ENCODE peak calls at places on chromosome 21, in nine cellular contexts. One of them, this sample, is unnamed.

GRCh38 chr21:35528109-35529042 is 479.3 kb upstream of the RUNX1 start:
- DNase-seq in cardiac fibroblast: peak
- DNase-seq in tibial nerve: peak
- DNase-seq in heart right ventricle: peak
- DNase-seq in fibroblast of mammary gland: no peak
- DNase-seq in epithelial cell of esophagus: no peak
- DNase-seq in left ventricle myocardium inferior: peak
- DNase-seq in tibial artery: no peak
- DNase-seq in brain microvascular endothelial cell: peak
- DNase-seq in this sample: no peak

GRCh38 chr21:28871388-28872015 is 121.2 kb downstream of the LTN1 start:
- DNase-seq in cardiac fibroblast: no peak
- DNase-seq in tibial nerve: no peak
- DNase-seq in heart right ventricle: no peak
- DNase-seq in fibroblast of mammary gland: peak
- DNase-seq in epithelial cell of esophagus: peak
- DNase-seq in left ventricle myocardium inferior: no peak
- DNase-seq in tibial artery: no peak
- DNase-seq in brain microvascular endothelial cell: peak
- DNase-seq in this sample: no peak

GRCh38 chr21:17460094-17460493 is 52.7 kb upstream of the CXADR start:
- DNase-seq in cardiac fibroblast: no peak
- DNase-seq in tibial nerve: no peak
- DNase-seq in heart right ventricle: no peak
- DNase-seq in fibroblast of mammary gland: no peak
- DNase-seq in epithelial cell of esophagus: no peak
- DNase-seq in left ventricle myocardium inferior: no peak
- DNase-seq in tibial artery: no peak
- DNase-seq in brain microvascular endothelial cell: no peak
- DNase-seq in this sample: no peak

GRCh38 chr21:32940079-32941014 is 85.4 kb upstream of the OLIG2 start:
- DNase-seq in cardiac fibroblast: peak
- DNase-seq in tibial nerve: peak
- DNase-seq in heart right ventricle: peak
- DNase-seq in fibroblast of mammary gland: peak
- DNase-seq in epithelial cell of esophagus: peak
- DNase-seq in left ventricle myocardium inferior: no peak
- DNase-seq in tibial artery: no peak
- DNase-seq in brain microvascular endothelial cell: no peak
- DNase-seq in this sample: peak

GRCh38 chr21:35779690-35780570 is 280.4 kb downstream of the SETD4 start:
- DNase-seq in cardiac fibroblast: peak
- DNase-seq in tibial nerve: no peak
- DNase-seq in heart right ventricle: no peak
- DNase-seq in fibroblast of mammary gland: peak
- DNase-seq in epithelial cell of esophagus: peak
- DNase-seq in left ventricle myocardium inferior: no peak
- DNase-seq in tibial artery: no peak
- DNase-seq in brain microvascular endothelial cell: peak
- DNase-seq in this sample: peak

GRCh38 chr21:17854771-17855170 is 35.6 kb upstream of the C21orf91 start:
- DNase-seq in cardiac fibroblast: no peak
- DNase-seq in tibial nerve: no peak
- DNase-seq in heart right ventricle: no peak
- DNase-seq in fibroblast of mammary gland: peak
- DNase-seq in epithelial cell of esophagus: no peak
- DNase-seq in left ventricle myocardium inferior: no peak
- DNase-seq in tibial artery: no peak
- DNase-seq in brain microvascular endothelial cell: no peak
- DNase-seq in this sample: no peak

GRCh38 chr21:32868631-32869454 is 97.3 kb upstream of the PAXBP1 start:
- DNase-seq in cardiac fibroblast: no peak
- DNase-seq in tibial nerve: no peak
- DNase-seq in heart right ventricle: no peak
- DNase-seq in fibroblast of mammary gland: no peak
- DNase-seq in epithelial cell of esophagus: no peak
- DNase-seq in left ventricle myocardium inferior: no peak
- DNase-seq in tibial artery: no peak
- DNase-seq in brain microvascular endothelial cell: no peak
- DNase-seq in this sample: no peak

GRCh38 chr21:46146856-46147255 is 8.5 kb downstream of the FTCD start:
- DNase-seq in cardiac fibroblast: no peak
- DNase-seq in tibial nerve: no peak
- DNase-seq in heart right ventricle: no peak
- DNase-seq in fibroblast of mammary gland: no peak
- DNase-seq in epithelial cell of esophagus: no peak
- DNase-seq in left ventricle myocardium inferior: no peak
- DNase-seq in tibial artery: no peak
- DNase-seq in brain microvascular endothelial cell: no peak
- DNase-seq in this sample: no peak

GRCh38 chr21:27246741-27247140 is 279.9 kb upstream of the ADAMTS5 start:
- DNase-seq in cardiac fibroblast: peak
- DNase-seq in tibial nerve: no peak
- DNase-seq in heart right ventricle: no peak
- DNase-seq in fibroblast of mammary gland: peak
- DNase-seq in epithelial cell of esophagus: peak
- DNase-seq in left ventricle myocardium inferior: no peak
- DNase-seq in tibial artery: no peak
- DNase-seq in brain microvascular endothelial cell: peak
- DNase-seq in this sample: no peak

GRCh38 chr21:16842716-16843115 is 670.1 kb upstream of the CXADR start:
- DNase-seq in cardiac fibroblast: peak
- DNase-seq in tibial nerve: no peak
- DNase-seq in heart right ventricle: no peak
- DNase-seq in fibroblast of mammary gland: peak
- DNase-seq in epithelial cell of esophagus: no peak
- DNase-seq in left ventricle myocardium inferior: no peak
- DNase-seq in tibial artery: no peak
- DNase-seq in brain microvascular endothelial cell: no peak
- DNase-seq in this sample: no peak

GRCh38 chr21:43740497-43741156 is 21.7 kb downstream of the PDXK start:
- DNase-seq in cardiac fibroblast: peak
- DNase-seq in tibial nerve: peak
- DNase-seq in heart right ventricle: no peak
- DNase-seq in fibroblast of mammary gland: peak
- DNase-seq in epithelial cell of esophagus: peak
- DNase-seq in left ventricle myocardium inferior: no peak
- DNase-seq in tibial artery: peak
- DNase-seq in brain microvascular endothelial cell: no peak
- DNase-seq in this sample: no peak

GRCh38 chr21:46206163-46207005 is 22.1 kb upstream of the SPATC1L start:
- DNase-seq in cardiac fibroblast: no peak
- DNase-seq in tibial nerve: no peak
- DNase-seq in heart right ventricle: no peak
- DNase-seq in fibroblast of mammary gland: no peak
- DNase-seq in epithelial cell of esophagus: no peak
- DNase-seq in left ventricle myocardium inferior: no peak
- DNase-seq in tibial artery: peak
- DNase-seq in brain microvascular endothelial cell: no peak
- DNase-seq in this sample: no peak

GRCh38 chr21:21200103-21200938 is 202.1 kb downstream of the NCAM2 start:
- DNase-seq in cardiac fibroblast: peak
- DNase-seq in tibial nerve: peak
- DNase-seq in heart right ventricle: peak
- DNase-seq in fibroblast of mammary gland: peak
- DNase-seq in epithelial cell of esophagus: peak
- DNase-seq in left ventricle myocardium inferior: peak
- DNase-seq in tibial artery: peak
- DNase-seq in brain microvascular endothelial cell: peak
- DNase-seq in this sample: peak
- H3K4me3 ChIP-seq in cardiac fibroblast: no peak
- H3K4me3 ChIP-seq in tibial nerve: peak
- H3K4me3 ChIP-seq in heart right ventricle: peak
- H3K4me3 ChIP-seq in fibroblast of mammary gland: no peak
- H3K4me3 ChIP-seq in epithelial cell of esophagus: no peak
- H3K4me3 ChIP-seq in left ventricle myocardium inferior: peak
- H3K4me3 ChIP-seq in tibial artery: no peak
- H3K4me3 ChIP-seq in brain microvascular endothelial cell: no peak
- H3K4me3 ChIP-seq in this sample: no peak

GRCh38 chr21:37032293-37032692 is 25.8 kb downstream of the RIPPLY3 start:
- DNase-seq in cardiac fibroblast: no peak
- DNase-seq in tibial nerve: no peak
- DNase-seq in heart right ventricle: no peak
- DNase-seq in fibroblast of mammary gland: no peak
- DNase-seq in epithelial cell of esophagus: no peak
- DNase-seq in left ventricle myocardium inferior: no peak
- DNase-seq in tibial artery: no peak
- DNase-seq in brain microvascular endothelial cell: no peak
- DNase-seq in this sample: no peak

GRCh38 chr21:37030864-37031263 is 24.4 kb downstream of the RIPPLY3 start:
- DNase-seq in cardiac fibroblast: no peak
- DNase-seq in tibial nerve: no peak
- DNase-seq in heart right ventricle: no peak
- DNase-seq in fibroblast of mammary gland: no peak
- DNase-seq in epithelial cell of esophagus: no peak
- DNase-seq in left ventricle myocardium inferior: no peak
- DNase-seq in tibial artery: no peak
- DNase-seq in brain microvascular endothelial cell: no peak
- DNase-seq in this sample: no peak

GRCh38 chr21:37032877-37033471 is 26.5 kb downstream of the RIPPLY3 start:
- DNase-seq in cardiac fibroblast: peak
- DNase-seq in tibial nerve: no peak
- DNase-seq in heart right ventricle: no peak
- DNase-seq in fibroblast of mammary gland: peak
- DNase-seq in epithelial cell of esophagus: peak
- DNase-seq in left ventricle myocardium inferior: no peak
- DNase-seq in tibial artery: no peak
- DNase-seq in brain microvascular endothelial cell: peak
- DNase-seq in this sample: peak

DNA sequence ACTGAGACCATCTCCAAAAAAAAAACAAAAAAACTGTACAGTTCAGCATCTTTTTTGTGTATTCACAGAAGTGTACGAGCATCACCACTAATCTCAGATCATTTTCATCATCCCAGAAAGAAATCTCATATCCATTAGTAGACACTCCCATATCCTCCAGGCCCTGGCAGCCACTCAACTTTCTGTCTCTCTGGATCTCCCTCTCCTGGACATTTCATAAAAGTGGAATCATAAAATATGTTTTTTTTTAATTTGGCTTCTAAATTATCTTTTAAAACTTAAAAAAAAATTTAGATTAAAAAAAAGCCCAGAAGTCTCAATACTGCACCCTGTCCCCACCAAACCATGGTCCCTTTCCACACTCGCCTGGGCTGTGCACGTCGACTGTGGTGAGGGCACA is 22.1 kb downstream of the RIPPLY3 start:
- DNase-seq in cardiac fibroblast: peak
- DNase-seq in tibial nerve: no peak
- DNase-seq in heart right ventricle: no peak
- DNase-seq in fibroblast of mammary gland: no peak
- DNase-seq in epithelial cell of esophagus: no peak
- DNase-seq in left ventricle myocardium inferior: no peak
- DNase-seq in tibial artery: no peak
- DNase-seq in brain microvascular endothelial cell: no peak
- DNase-seq in this sample: no peak
- TF ChIP-seq CTCF in cardiac fibroblast: no peak
- TF ChIP-seq CTCF in tibial nerve: no peak
- TF ChIP-seq CTCF in heart right ventricle: no peak
- TF ChIP-seq CTCF in fibroblast of mammary gland: peak
- TF ChIP-seq CTCF in epithelial cell of esophagus: peak
- TF ChIP-seq CTCF in left ventricle myocardium inferior: no peak
- TF ChIP-seq CTCF in tibial artery: no peak
- TF ChIP-seq CTCF in brain microvascular endothelial cell: peak
- TF ChIP-seq CTCF in this sample: no peak

DNA sequence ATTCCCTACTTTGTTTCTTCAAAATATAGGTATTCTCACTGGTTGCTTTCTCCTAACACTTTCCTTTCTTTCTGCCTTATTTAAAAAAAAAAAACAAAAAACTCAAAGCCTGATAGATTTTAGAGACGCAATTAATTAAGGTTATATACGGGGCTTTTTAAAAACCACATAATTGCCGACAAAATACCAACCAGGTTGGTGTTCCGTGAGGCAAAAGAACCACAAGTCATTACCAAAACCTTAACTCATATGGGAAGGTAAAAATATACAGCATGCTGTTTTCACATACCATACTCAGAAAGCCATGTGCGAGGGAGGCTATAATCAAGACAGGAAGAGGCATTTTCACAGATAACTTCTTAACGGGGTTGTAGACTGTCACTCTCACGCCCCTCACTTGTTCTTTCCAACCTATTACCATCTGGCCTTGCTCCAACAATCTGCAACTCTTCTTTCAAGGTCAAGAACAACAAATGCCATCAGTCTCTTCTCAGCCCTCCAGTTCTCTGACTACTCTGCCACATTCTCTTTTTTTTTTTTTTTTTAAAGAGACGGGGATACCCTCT is 102.7 kb downstream of the APP start:
- DNase-seq in cardiac fibroblast: no peak
- DNase-seq in tibial nerve: no peak
- DNase-seq in heart right ventricle: no peak
- DNase-seq in fibroblast of mammary gland: no peak
- DNase-seq in epithelial cell of esophagus: no peak
- DNase-seq in left ventricle myocardium inferior: no peak
- DNase-seq in tibial artery: no peak
- DNase-seq in brain microvascular endothelial cell: no peak
- DNase-seq in this sample: no peak
- H3K4me3 ChIP-seq in cardiac fibroblast: no peak
- H3K4me3 ChIP-seq in tibial nerve: no peak
- H3K4me3 ChIP-seq in heart right ventricle: no peak
- H3K4me3 ChIP-seq in fibroblast of mammary gland: no peak
- H3K4me3 ChIP-seq in epithelial cell of esophagus: no peak
- H3K4me3 ChIP-seq in left ventricle myocardium inferior: no peak
- H3K4me3 ChIP-seq in tibial artery: no peak
- H3K4me3 ChIP-seq in brain microvascular endothelial cell: no peak
- H3K4me3 ChIP-seq in this sample: no peak

GRCh38 chr21:38858429-38859205 is 52.9 kb downstream of the ETS2 start:
- DNase-seq in cardiac fibroblast: no peak
- DNase-seq in tibial nerve: no peak
- DNase-seq in heart right ventricle: no peak
- DNase-seq in fibroblast of mammary gland: no peak
- DNase-seq in epithelial cell of esophagus: no peak
- DNase-seq in left ventricle myocardium inferior: no peak
- DNase-seq in tibial artery: no peak
- DNase-seq in brain microvascular endothelial cell: no peak
- DNase-seq in this sample: no peak

GRCh38 chr21:38853421-38853919 is 47.7 kb downstream of the ETS2 start:
- DNase-seq in cardiac fibroblast: peak
- DNase-seq in tibial nerve: no peak
- DNase-seq in heart right ventricle: no peak
- DNase-seq in fibroblast of mammary gland: peak
- DNase-seq in epithelial cell of esophagus: peak
- DNase-seq in left ventricle myocardium inferior: no peak
- DNase-seq in tibial artery: no peak
- DNase-seq in brain microvascular endothelial cell: peak
- DNase-seq in this sample: peak

GRCh38 chr21:38859852-38860251 is 54.1 kb downstream of the ETS2 start:
- DNase-seq in cardiac fibroblast: peak
- DNase-seq in tibial nerve: no peak
- DNase-seq in heart right ventricle: no peak
- DNase-seq in fibroblast of mammary gland: peak
- DNase-seq in epithelial cell of esophagus: peak
- DNase-seq in left ventricle myocardium inferior: no peak
- DNase-seq in tibial artery: no peak
- DNase-seq in brain microvascular endothelial cell: no peak
- DNase-seq in this sample: no peak

GRCh38 chr21:38861006-38861405 is 55.3 kb downstream of the ETS2 start:
- DNase-seq in cardiac fibroblast: no peak
- DNase-seq in tibial nerve: no peak
- DNase-seq in heart right ventricle: peak
- DNase-seq in fibroblast of mammary gland: no peak
- DNase-seq in epithelial cell of esophagus: no peak
- DNase-seq in left ventricle myocardium inferior: peak
- DNase-seq in tibial artery: no peak
- DNase-seq in brain microvascular endothelial cell: no peak
- DNase-seq in this sample: no peak

GRCh38 chr21:38857152-38857825 is 51.6 kb downstream of the ETS2 start:
- DNase-seq in cardiac fibroblast: no peak
- DNase-seq in tibial nerve: no peak
- DNase-seq in heart right ventricle: no peak
- DNase-seq in fibroblast of mammary gland: no peak
- DNase-seq in epithelial cell of esophagus: no peak
- DNase-seq in left ventricle myocardium inferior: peak
- DNase-seq in tibial artery: no peak
- DNase-seq in brain microvascular endothelial cell: no peak
- DNase-seq in this sample: no peak
- TF ChIP-seq CTCF in cardiac fibroblast: no peak
- TF ChIP-seq CTCF in tibial nerve: no peak
- TF ChIP-seq CTCF in heart right ventricle: no peak
- TF ChIP-seq CTCF in fibroblast of mammary gland: no peak
- TF ChIP-seq CTCF in epithelial cell of esophagus: no peak
- TF ChIP-seq CTCF in left ventricle myocardium inferior: peak
- TF ChIP-seq CTCF in tibial artery: no peak
- TF ChIP-seq CTCF in brain microvascular endothelial cell: no peak
- TF ChIP-seq CTCF in this sample: no peak

This sample was measured in astrocyte of the cerebellum.